ENCODE peak calls at places on chromosomes 7 and 10, in four cellular contexts. F is B cell, H is kidney epithelial cell, Y is mesothelial cell of epicardium. B is an unnamed sample.

GRCh38 chr10:6202684-6203330 is at the start of gene PFKFB3:
- DNase-seq in H (peak), F (peak), Y (peak), B (peak)

GRCh38 chr10:42875792-42876191 is 93.2 kb downstream of the BMS1 start:
- DNase-seq in H (no peak), Y (no peak), F (no peak), B (no peak)

GRCh38 chr7:70669859-70670258 is 462.1 kb upstream of the GALNT17 start:
- DNase-seq in F (no peak), Y (no peak), H (no peak), B (peak)

GRCh38 chr10:76869931-76870330 is 767.7 kb downstream of the KCNMA1 start:
- DNase-seq in Y (no peak), F (no peak), H (no peak), B (no peak)

GRCh38 chr10:71331736-71332135 is 12.7 kb downstream of the SLC29A3 start:
- DNase-seq in F (no peak), Y (no peak), H (no peak), B (no peak)

GRCh38 chr10:133079836-133080682 is 7.7 kb upstream of the ADGRA1 start:
- DNase-seq in F (no peak), H (no peak), Y (no peak), B (no peak)

GRCh38 chr10:105259201-105259600 is 618.1 kb downstream of the SORCS3 start:
- DNase-seq in Y (no peak), F (no peak), H (no peak), B (no peak)

GRCh38 chr7:4766666-4767530 is 8.5 kb upstream of the AP5Z1 start:
- DNase-seq in H (no peak), Y (no peak), F (no peak), B (no peak)

GRCh38 chr7:91556956-91557650 is 292.9 kb downstream of the FZD1 start:
- DNase-seq in H (no peak), Y (no peak), F (no peak), B (no peak)

GRCh38 chr7:150648358-150649083 is 16.3 kb upstream of the GIMAP6 start:
- DNase-seq in H (no peak), F (no peak), Y (no peak), B (no peak)

GRCh38 chr7:19122018-19122588 is 4.7 kb upstream of the TWIST1 start:
- DNase-seq in F (no peak), Y (no peak), H (no peak), B (no peak)

GRCh38 chr7:27183682-27184341 is 1.2 kb downstream of the HOXA11 start:
- DNase-seq in F (no peak), Y (no peak), H (no peak), B (no peak)

GRCh38 chr10:117373848-117374505 is 1.3 kb downstream of the PDZD8 start:
- DNase-seq in F (peak), Y (no peak), H (no peak), B (peak)

GRCh38 chr7:29609162-29610030 is 45.8 kb downstream of the PRR15 start:
- DNase-seq in H (no peak), Y (no peak), F (no peak), B (no peak)

GRCh38 chr10:121668336-121669009 is 70.2 kb upstream of the FGFR2 start:
- DNase-seq in Y (no peak), H (no peak), F (no peak), B (no peak)

GRCh38 chr10:47160967-47161366 is 139.0 kb upstream of the GDF10 start:
- DNase-seq in Y (no peak), H (no peak), F (no peak), B (no peak)

GRCh38 chr10:72981882-72982529 is 27.4 kb upstream of the PLA2G12B start:
- DNase-seq in H (no peak), Y (no peak), F (no peak), B (no peak)

GRCh38 chr7:35723011-35723410 is 28.1 kb upstream of the HERPUD2 start:
- DNase-seq in H (no peak), F (no peak), Y (no peak), B (peak)

GRCh38 chr10:97180986-97181385 is 4.8 kb downstream of the SLIT1 start:
- DNase-seq in F (no peak), Y (no peak), H (no peak), B (no peak)

GRCh38 chr10:97587183-97587582 is 2.3 kb upstream of the C10orf62 start:
- DNase-seq in Y (no peak), H (no peak), F (no peak), B (no peak)

GRCh38 chr7:102434039-102434481 is 685 bp downstream of the ORAI2 start:
- DNase-seq in H (no peak), F (peak), Y (no peak), B (peak)

GRCh38 chr10:76984559-76985443 is 652.8 kb downstream of the KCNMA1 start:
- DNase-seq in H (peak), Y (peak), F (peak), B (peak)

GRCh38 chr10:112723876-112724275 is 226.2 kb upstream of the TCF7L2 start:
- DNase-seq in H (no peak), Y (no peak), F (no peak), B (no peak)

DNA sequence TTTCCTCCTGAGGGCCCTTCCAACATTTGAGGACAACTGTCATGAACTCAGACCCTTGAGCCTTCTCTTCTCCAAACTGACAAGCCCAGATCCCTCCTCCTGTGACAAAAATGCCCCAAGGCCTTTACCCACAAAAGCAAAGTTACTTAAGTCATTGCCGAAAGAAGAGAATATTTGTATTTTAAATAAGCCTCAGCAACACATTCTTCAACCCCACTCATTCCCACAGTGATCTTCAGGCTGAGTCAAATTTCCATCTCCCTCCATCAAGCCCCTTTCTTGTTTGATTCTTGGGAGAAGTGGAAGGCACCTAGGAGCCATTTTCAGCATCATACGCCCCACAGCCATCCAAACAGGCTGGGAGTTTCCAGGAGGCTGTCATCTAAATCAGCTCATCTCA is 150.8 kb upstream of the PDE1C start:
- DNase-seq in F (no peak), Y (no peak), H (no peak), B (no peak)
- TF ChIP-seq CTCF in F (no peak), Y (no peak), H (no peak), B (no peak)

DNA sequence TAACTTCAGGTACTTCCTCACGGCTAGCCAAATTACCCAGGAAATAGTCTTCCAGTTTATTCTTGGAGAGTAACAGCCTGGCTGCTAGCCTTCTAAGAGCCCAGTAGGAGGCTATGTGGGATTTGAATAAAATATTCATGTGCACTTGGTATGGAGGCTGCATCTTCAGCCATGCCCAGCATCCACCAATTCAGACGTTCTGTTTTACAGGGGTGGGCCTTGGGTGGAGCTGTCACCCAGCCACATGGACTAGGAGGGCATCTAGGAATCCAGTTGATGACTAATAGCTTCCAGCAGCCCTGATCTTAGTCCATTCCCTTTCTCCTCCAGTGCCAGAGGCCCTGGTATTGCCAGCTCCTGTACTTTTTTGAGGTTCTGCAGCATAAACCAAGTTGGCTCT is 66.3 kb upstream of the ZRANB1 start:
- DNase-seq in Y (no peak), H (no peak), F (no peak), B (no peak)
- TF ChIP-seq CTCF in Y (no peak), H (peak), F (no peak), B (no peak)

GRCh38 chr10:123666318-123667291 is at the start of gene GPR26:
- DNase-seq in Y (no peak), F (no peak), H (no peak), B (no peak)

GRCh38 chr10:123665371-123666286 is 526 bp upstream of the GPR26 start:
- DNase-seq in F (no peak), H (no peak), Y (no peak), B (no peak)

DNA sequence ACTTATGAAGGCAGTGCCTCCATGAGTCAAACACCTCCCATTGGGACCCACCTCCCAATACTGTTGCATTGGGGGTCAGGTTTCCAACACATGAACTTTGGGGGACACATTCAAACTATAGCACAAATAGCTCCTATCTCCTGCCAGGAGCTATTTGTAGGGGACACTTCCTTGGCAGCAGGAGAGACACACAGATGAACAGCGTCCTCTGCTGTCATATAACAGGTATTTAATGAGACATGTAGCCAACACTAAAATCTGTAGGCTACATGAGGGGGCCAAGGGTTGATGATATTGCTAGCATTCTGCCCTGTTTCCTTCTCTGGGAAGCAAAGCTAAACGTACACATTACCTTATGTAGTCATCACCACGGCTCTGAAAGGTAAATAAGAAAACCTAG is 2.6 kb upstream of the GPR26 start:
- DNase-seq in H (no peak), Y (no peak), F (no peak), B (no peak)
- TF ChIP-seq CTCF in H (no peak), Y (no peak), F (no peak), B (no peak)

GRCh38 chr7:55254242-55254595 is 110.9 kb upstream of the LANCL2 start:
- DNase-seq in H (no peak), Y (no peak), F (no peak), B (no peak)

GRCh38 chr7:55254596-55255500 is 110.3 kb upstream of the LANCL2 start:
- DNase-seq in Y (peak), H (no peak), F (peak), B (peak)

GRCh38 chr7:55258631-55259030 is 106.5 kb upstream of the LANCL2 start:
- DNase-seq in F (no peak), Y (no peak), H (no peak), B (no peak)

GRCh38 chr7:55253188-55253587 is 111.9 kb upstream of the LANCL2 start:
- DNase-seq in F (no peak), H (no peak), Y (no peak), B (no peak)

DNA sequence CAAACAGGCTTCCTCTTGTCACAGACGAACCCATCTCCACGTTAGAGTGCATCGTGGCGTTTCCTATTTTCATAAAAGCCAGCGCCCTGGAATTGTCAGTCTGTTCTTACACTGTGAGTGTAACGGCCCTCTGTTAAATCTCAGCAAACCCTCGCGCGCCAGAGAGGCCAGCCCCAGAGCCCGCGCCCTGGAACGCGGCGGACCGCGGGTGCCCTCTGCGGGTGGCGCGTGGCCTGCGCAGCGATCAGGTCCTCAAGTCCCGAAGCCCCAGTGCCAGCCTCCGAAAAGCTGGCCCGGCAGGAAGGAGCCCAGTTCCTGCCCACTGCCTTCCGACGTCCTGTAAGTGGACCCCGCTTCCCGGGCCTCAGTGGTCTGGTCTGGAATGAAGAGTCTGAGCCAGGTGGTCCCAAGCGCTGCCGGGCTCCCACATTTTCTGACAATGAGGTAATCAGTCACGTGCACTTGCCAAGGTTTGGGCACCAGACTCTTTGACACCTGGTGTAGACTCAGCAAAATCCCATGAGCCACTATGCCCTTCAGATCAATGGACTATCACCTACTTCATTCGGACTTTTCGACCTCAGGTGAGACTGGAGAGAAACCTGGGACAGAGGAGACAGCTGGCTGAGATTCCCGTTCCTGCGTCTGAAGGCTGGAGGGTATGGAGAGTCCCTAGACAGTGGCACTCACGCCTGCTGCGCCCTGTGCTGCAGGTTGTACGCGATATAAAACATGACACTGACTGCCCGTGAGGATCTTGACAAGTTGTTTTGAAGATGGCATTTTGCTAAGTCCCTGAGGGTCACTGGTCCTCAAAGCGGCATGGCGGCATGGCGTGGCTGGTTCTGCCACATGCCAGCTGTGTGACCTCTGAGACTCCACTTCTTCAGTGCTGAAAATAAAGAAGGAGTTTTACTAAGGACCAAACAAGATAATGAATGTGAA is 109.4 kb upstream of the LANCL2 start:
- DNase-seq in H (no peak), F (peak), Y (peak), B (peak)
- TF ChIP-seq CTCF in H (peak), F (peak), Y (peak), B (no peak)

DNA sequence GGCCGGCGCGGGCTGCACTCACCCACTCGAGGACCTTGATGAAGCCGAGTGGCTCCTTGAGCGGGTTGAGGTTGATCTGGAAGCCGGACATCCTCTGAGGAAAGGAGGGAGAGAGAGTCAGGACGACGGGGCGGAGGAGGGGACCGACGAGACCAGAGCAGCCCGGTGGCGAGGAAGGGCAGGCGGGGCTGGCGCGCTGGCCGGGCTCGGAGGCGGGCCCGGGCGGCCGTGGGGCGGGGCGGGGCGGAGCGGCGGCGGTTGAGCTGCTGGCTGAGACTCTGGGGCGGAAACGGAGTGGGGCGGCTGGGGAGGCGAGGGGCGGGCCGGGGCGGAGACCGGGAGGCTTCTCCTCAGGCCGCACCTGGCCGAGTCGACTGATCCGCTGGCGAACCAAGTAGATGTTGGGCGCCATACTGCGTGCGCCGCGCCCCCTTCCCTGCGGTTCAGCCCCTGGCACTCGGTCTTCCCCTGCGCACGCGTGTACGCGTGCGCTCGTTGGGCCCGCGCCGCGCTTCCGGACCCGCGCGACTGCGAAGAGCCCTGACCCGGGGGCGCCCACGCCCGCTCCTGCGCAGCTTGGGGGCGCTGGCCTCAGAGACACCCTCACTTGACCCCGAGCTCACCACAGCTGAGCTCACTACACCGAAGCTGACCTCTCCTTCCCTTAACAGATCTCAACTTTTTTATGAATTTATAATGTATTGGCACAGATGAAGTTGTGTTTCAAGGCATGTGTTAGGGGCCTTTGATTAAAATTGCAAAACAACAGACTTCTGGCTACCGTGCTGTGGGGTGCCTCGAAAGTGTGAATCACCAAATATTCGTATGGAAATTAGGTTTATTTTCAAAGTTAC is at the start of gene SYPL1:
- DNase-seq in H (peak), Y (peak), F (peak), B (peak)
- TF ChIP-seq CTCF in H (no peak), Y (no peak), F (no peak), B (no peak)

GRCh38 chr10:119355930-119356329 is 148.6 kb downstream of the GRK5 start:
- DNase-seq in Y (no peak), H (no peak), F (no peak), B (no peak)
- TF ChIP-seq CTCF in Y (peak), H (peak), F (peak), B (peak)

DNA sequence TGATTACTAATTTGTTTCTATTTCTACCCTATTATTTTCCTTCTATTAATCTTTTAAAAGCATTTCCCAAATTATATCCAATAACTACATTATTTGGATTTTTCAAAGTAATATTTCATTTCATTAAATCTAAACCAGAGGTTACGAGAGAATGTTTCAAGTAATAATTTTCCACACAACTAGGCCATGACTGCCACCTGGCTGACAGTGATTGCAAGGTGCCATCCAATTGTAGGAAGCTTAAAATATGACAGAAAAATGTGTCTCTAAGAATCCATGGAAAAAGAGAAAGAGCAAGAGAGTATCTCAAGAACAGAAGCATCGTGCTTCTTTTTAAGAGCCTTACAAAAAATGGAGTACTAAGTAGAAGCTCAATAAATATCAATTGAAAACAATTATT is 48.7 kb downstream of the TPK1 start:
- DNase-seq in H (no peak), F (no peak), Y (no peak), B (peak)
- TF ChIP-seq CTCF in H (peak), F (no peak), Y (no peak), B (peak)

DNA sequence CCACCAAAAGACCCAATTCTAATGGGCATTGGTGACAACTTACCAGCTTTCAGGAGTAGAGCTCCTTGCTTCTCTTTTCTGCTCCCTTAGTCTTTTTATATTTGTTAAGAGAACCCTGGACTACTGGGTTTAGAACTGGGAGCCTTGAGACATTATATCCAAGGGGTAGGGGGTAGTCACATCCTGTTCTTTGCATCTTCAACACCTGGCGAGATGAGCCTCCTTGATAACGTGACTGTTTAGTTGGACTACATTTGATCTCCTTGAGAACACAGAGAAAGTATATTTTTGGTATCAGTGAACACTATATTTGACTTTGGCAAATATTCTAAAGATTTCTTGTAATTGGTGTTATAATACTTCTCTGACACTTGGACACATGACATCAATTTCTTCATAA is 9.0 kb upstream of the SMNDC1 start:
- DNase-seq in Y (no peak), H (no peak), F (no peak), B (no peak)
- TF ChIP-seq CTCF in Y (no peak), H (no peak), F (no peak), B (no peak)

DNA sequence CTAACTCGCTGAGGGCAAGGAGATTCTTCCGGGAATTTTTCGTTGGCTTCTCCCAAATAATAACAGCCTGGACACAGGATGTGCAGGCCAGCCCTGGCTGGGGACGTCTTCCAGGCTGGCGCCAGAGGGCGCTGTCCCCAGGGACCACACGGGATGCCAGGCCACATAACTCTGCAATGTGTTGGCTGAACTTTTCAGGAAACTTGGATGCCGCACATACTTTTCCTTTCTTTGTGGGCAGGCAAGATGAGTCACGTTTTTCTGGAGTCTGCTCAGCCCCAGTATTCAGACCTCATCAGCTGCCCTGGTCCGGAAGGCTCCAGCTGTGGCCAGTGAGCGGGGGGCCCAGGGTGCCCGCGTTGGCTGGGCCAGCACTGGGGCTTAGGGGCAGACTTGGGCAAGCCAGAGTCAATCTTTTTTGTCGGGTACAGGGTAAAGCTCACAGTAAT is 122.7 kb downstream of the PRKAG2 start:
- DNase-seq in F (peak), H (peak), Y (peak), B (peak)
- TF ChIP-seq CTCF in F (peak), H (peak), Y (peak), B (peak)

B was measured in activated CD8-positive, alpha-beta T cell treated with anti-CD3 and anti-CD28 coated beads for 36 hours.